ENCODE peak calls at places on chromosomes 16 and 17, in seven cellular contexts. L is kidney glomerular epithelial cell, C is testis, X is Ammon's horn, Q is RWPE1, K is omental fat pad, H is mesothelial cell of epicardium. Z is an unnamed sample.

GRCh38 chr16:88295526-88296436 is 87.0 kb upstream of the ZNF469 start:
- DNase-seq in H (no peak), K (no peak), C (no peak), X (peak), Q (no peak), L (no peak), Z (no peak)

GRCh38 chr17:43753488-43754129 is 5.0 kb downstream of the SOST start:
- DNase-seq in H (no peak), X (no peak), C (no peak), K (no peak), Q (no peak), L (no peak), Z (no peak)

GRCh38 chr16:50448981-50449380 is 80.2 kb upstream of the BRD7 start:
- DNase-seq in C (no peak), Q (no peak), H (no peak), X (no peak), K (no peak), L (no peak), Z (no peak)

GRCh38 chr16:3192476-3193019 is 4.5 kb downstream of the OR1F1 start:
- DNase-seq in L (no peak), C (no peak), X (no peak), Q (no peak), K (no peak), H (no peak), Z (peak)

GRCh38 chr16:30142672-30143346 is 19.8 kb upstream of the MAPK3 start:
- DNase-seq in C (no peak), Q (no peak), K (no peak), H (no peak), X (no peak), L (no peak), Z (peak)

GRCh38 chr17:45234641-45235040 is 13.0 kb downstream of the FMNL1 start:
- DNase-seq in X (no peak), C (no peak), K (no peak), H (no peak), Q (no peak), L (peak), Z (no peak)

GRCh38 chr17:70138309-70138865 is 30.9 kb upstream of the KCNJ2 start:
- DNase-seq in L (peak), H (no peak), K (no peak), Q (no peak), C (no peak), X (no peak), Z (peak)

GRCh38 chr16:68264128-68265077 is at the start of gene SLC7A6:
- DNase-seq in K (peak), L (peak), Q (peak), C (peak), H (peak), X (peak), Z (peak)

GRCh38 chr16:46923513-46924295 is 39.5 kb downstream of the GPT2 start:
- DNase-seq in H (no peak), Q (no peak), X (no peak), C (peak), L (no peak), K (no peak), Z (no peak)

GRCh38 chr17:65301184-65301583 is 164.0 kb downstream of the RGS9 start:
- DNase-seq in X (no peak), H (no peak), L (no peak), C (no peak), Q (no peak), K (no peak), Z (no peak)

GRCh38 chr17:72445055-72445991 is 324.5 kb downstream of the SOX9 start:
- DNase-seq in K (no peak), X (peak), C (no peak), L (no peak), H (no peak), Q (no peak), Z (no peak)

GRCh38 chr17:2814499-2815341 is 18.5 kb downstream of the RAP1GAP2 start:
- DNase-seq in X (no peak), Q (no peak), K (no peak), L (no peak), C (no peak), H (no peak), Z (no peak)

GRCh38 chr17:44095647-44096496 is 25.3 kb downstream of the G6PC3 start:
- DNase-seq in X (peak), C (peak), L (peak), K (no peak), H (peak), Q (peak), Z (no peak)

GRCh38 chr17:79108870-79109269 is 34.2 kb downstream of the ENGASE start:
- DNase-seq in Q (no peak), C (no peak), X (no peak), H (no peak), K (no peak), L (no peak), Z (no peak)

GRCh38 chr16:50667497-50668367 is 13.4 kb downstream of the SNX20 start:
- DNase-seq in L (no peak), C (no peak), H (no peak), X (no peak), K (no peak), Q (no peak), Z (no peak)

GRCh38 chr17:39151680-39152058 is 232 bp upstream of the PLXDC1 start:
- DNase-seq in Q (no peak), L (no peak), X (no peak), K (no peak), C (no peak), H (no peak), Z (no peak)

GRCh38 chr17:75396025-75396424 is 9.5 kb downstream of the GRB2 start:
- DNase-seq in L (no peak), C (no peak), K (no peak), X (no peak), H (no peak), Q (no peak), Z (no peak)

GRCh38 chr17:66507103-66507923 is 204.9 kb downstream of the PRKCA start:
- DNase-seq in H (no peak), X (no peak), L (peak), Q (peak), K (no peak), C (peak), Z (no peak)

GRCh38 chr16:578870-579405 is 9.2 kb downstream of the PIGQ start:
- DNase-seq in L (no peak), X (peak), Q (no peak), C (peak), H (no peak), K (peak), Z (peak)

GRCh38 chr16:2224183-2224486 is 744 bp downstream of the E4F1 start:
- DNase-seq in H (no peak), C (no peak), X (peak), L (no peak), K (no peak), Q (no peak), Z (no peak)

GRCh38 chr17:54544239-54544638 is 356.4 kb upstream of the TOM1L1 start:
- DNase-seq in L (no peak), C (no peak), K (no peak), X (no peak), Q (no peak), H (no peak), Z (no peak)

GRCh38 chr17:46002311-46002972 is 3.4 kb downstream of the STH start:
- DNase-seq in C (peak), H (peak), L (peak), Q (peak), K (peak), X (peak), Z (peak)

GRCh38 chr17:50649042-50649908 is 14.6 kb downstream of the ABCC3 start:
- DNase-seq in K (no peak), C (no peak), X (no peak), Q (peak), L (no peak), H (no peak), Z (no peak)

GRCh38 chr17:28407130-28407973 is 1.3 kb upstream of the SLC46A1 start:
- DNase-seq in C (no peak), Q (peak), L (no peak), X (no peak), H (no peak), K (no peak), Z (no peak)

GRCh38 chr17:81553616-81554181 is 1.5 kb upstream of the FAAP100 start:
- DNase-seq in H (no peak), Q (peak), X (no peak), K (no peak), L (peak), C (peak), Z (no peak)

Z was measured in trophoblast cell.